ENCODE peak calls at places on chromosomes 6 and 20, in five cellular contexts. Q is A549, F is HepG2, K is GM23248, S is fibroblast of lung. Z is an unnamed sample.

GRCh38 chr20:3461911-3462677 is 8.7 kb upstream of the ATRN start:
- DNase-seq in Q (no peak), F (no peak), K (no peak), S (no peak), Z (no peak)

GRCh38 chr6:54710430-54710829 is 136.1 kb upstream of the FAM83B start:
- DNase-seq in Q (no peak), F (no peak), K (no peak), S (no peak), Z (no peak)

GRCh38 chr6:147530132-147531060 is 21.9 kb downstream of the SAMD5 start:
- DNase-seq in Q (no peak), F (no peak), K (no peak), S (no peak), Z (no peak)

GRCh38 chr20:62967628-62968351 is 15.3 kb downstream of the SLC17A9 start:
- DNase-seq in Q (no peak), F (no peak), K (no peak), S (no peak), Z (no peak)

GRCh38 chr6:89644864-89645263 is 6.3 kb upstream of the LYRM2 start:
- DNase-seq in Q (no peak), F (no peak), K (no peak), S (no peak), Z (no peak)

GRCh38 chr6:163714179-163714578 is 299.7 kb downstream of the QKI start:
- DNase-seq in Q (no peak), F (no peak), K (no peak), S (no peak), Z (no peak)

GRCh38 chr20:4383966-4384365 is 337.7 kb upstream of the PRND start:
- DNase-seq in Q (no peak), F (no peak), K (peak), S (peak), Z (no peak)

GRCh38 chr6:2800552-2801316 is 35.5 kb downstream of the WRNIP1 start:
- DNase-seq in Q (no peak), F (no peak), K (no peak), S (no peak), Z (no peak)

GRCh38 chr6:38040254-38040653 is 220.7 kb downstream of the ZFAND3 start:
- DNase-seq in Q (no peak), F (no peak), K (no peak), S (peak), Z (no peak)

GRCh38 chr6:130600880-130601341 is 226.3 kb upstream of the SMLR1 start:
- DNase-seq in Q (no peak), F (no peak), K (peak), S (peak), Z (no peak)

GRCh38 chr6:34234667-34235604 is 1.7 kb upstream of the HMGA1 start:
- DNase-seq in Q (no peak), F (no peak), K (no peak), S (no peak), Z (peak)

GRCh38 chr6:154499854-154500589 is 10.5 kb downstream of the CNKSR3 start:
- DNase-seq in Q (no peak), F (no peak), K (no peak), S (no peak), Z (no peak)

GRCh38 chr20:34500823-34501222 is 15.4 kb upstream of the DYNLRB1 start:
- DNase-seq in Q (no peak), F (no peak), K (no peak), S (no peak), Z (no peak)

GRCh38 chr6:157198425-157199279 is 124.7 kb downstream of the TMEM242 start:
- DNase-seq in Q (no peak), F (no peak), K (peak), S (peak), Z (no peak)

GRCh38 chr6:30322527-30323501 is 3.9 kb upstream of the TRIM39 start:
- DNase-seq in Q (no peak), F (no peak), K (peak), S (peak), Z (peak)

GRCh38 chr6:166751051-166751595 is 124.1 kb upstream of the RPS6KA2 start:
- DNase-seq in Q (no peak), F (no peak), K (no peak), S (no peak), Z (peak)

GRCh38 chr6:24323632-24324337 is 34.1 kb downstream of the DCDC2 start:
- DNase-seq in Q (no peak), F (peak), K (peak), S (no peak), Z (peak)

GRCh38 chr6:53042112-53042511 is 23.1 kb upstream of the FBXO9 start:
- DNase-seq in Q (peak), F (peak), K (peak), S (peak), Z (no peak)

GRCh38 chr6:53765270-53765669 is 29.5 kb upstream of the LRRC1 start:
- DNase-seq in Q (no peak), F (no peak), K (no peak), S (no peak), Z (no peak)

GRCh38 chr6:90284236-90284744 is 12.4 kb downstream of the BACH2 start:
- DNase-seq in Q (peak), F (no peak), K (peak), S (peak), Z (peak)

GRCh38 chr20:17874271-17875105 is 94.1 kb downstream of the SNX5 start:
- DNase-seq in Q (no peak), F (no peak), K (peak), S (no peak), Z (no peak)

GRCh38 chr6:149318581-149319286 is 1.2 kb downstream of the TAB2 start:
- DNase-seq in Q (no peak), F (peak), K (peak), S (no peak), Z (peak)

GRCh38 chr20:37243937-37244571 is 17.6 kb downstream of the GHRH start:
- DNase-seq in Q (no peak), F (no peak), K (no peak), S (peak), Z (no peak)

GRCh38 chr6:108463789-108464188 is 96.9 kb upstream of the FOXO3 start:
- DNase-seq in Q (no peak), F (no peak), K (no peak), S (no peak), Z (no peak)

GRCh38 chr6:37517411-37517812 is 17.7 kb upstream of the CCDC167 start:
- DNase-seq in Q (no peak), F (no peak), K (peak), S (peak), Z (no peak)

GRCh38 chr6:12580296-12580695 is 136.3 kb upstream of the PHACTR1 start:
- DNase-seq in Q (no peak), F (no peak), K (no peak), S (no peak), Z (no peak)

GRCh38 chr6:12578097-12578496 is 138.5 kb upstream of the PHACTR1 start:
- DNase-seq in Q (no peak), F (no peak), K (peak), S (no peak), Z (no peak)

GRCh38 chr6:12576389-12576788 is 140.2 kb upstream of the PHACTR1 start:
- DNase-seq in Q (no peak), F (no peak), K (peak), S (peak), Z (no peak)

GRCh38 chr6:12577124-12577845 is 139.3 kb upstream of the PHACTR1 start:
- DNase-seq in Q (no peak), F (no peak), K (no peak), S (peak), Z (peak)

GRCh38 chr6:12578751-12579150 is 137.8 kb upstream of the PHACTR1 start:
- DNase-seq in Q (no peak), F (no peak), K (peak), S (no peak), Z (no peak)
- H3K27ac ChIP-seq in Q (peak), F (no peak), K (peak), S (no peak), Z (no peak)

GRCh38 chr6:125205931-125206330 is 52.4 kb downstream of the TPD52L1 start:
- DNase-seq in Q (no peak), F (no peak), K (no peak), S (peak), Z (no peak)
- H3K4me2 ChIP-seq in Q (no peak), F (no peak), K (no peak), S (no peak), Z (no peak)

DNA sequence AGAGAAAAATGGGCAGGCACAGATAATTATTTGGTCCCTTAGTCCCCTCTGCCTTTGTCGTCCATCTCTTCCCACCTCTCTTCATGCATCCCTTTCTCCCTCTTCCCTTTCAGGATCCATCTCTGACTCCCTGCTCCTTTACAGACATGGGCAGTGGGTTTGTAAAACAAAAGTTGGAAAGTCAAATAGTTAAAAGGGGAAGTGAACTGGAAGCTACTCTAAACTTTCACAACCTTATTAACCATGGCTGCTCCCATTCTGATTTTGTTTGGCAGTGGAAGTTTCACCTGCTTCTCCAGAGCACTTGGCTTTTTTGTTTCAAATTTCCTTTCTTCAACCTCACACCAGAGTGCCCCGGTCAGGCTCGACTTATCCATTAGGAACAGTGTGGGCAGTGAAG is 1.2 kb downstream of the HLA-DQA2 start:
- DNase-seq in Q (no peak), F (no peak), K (no peak), S (no peak), Z (no peak)
- H3K4me3 ChIP-seq in Q (no peak), F (no peak), K (no peak), S (no peak), Z (no peak)

DNA sequence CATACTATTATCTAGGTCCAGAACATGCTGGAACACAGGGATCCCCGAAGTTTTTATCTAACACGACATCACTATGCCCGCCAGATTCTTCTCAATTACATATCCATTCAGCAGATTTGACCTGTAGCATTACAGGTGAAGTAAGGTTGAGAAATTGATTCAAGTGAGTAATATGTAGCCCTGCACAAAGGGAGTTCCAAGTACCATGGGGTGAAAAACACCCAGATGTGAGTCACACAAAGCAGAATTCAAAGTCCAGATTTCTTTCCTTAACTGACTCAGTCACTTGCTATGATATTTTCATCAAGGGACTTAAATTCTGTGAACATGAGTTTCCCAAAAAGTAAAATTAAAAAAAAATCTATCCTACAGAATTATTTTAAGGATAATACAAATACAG is 655.4 kb upstream of the PTCHD4 start:
- DNase-seq in Q (no peak), F (peak), K (peak), S (peak), Z (no peak)
- H3K27ac ChIP-seq in Q (peak), F (no peak), K (no peak), S (no peak), Z (no peak)

GRCh38 chr6:119179842-119180241 is 101.4 kb upstream of the FAM184A start:
- DNase-seq in Q (no peak), F (no peak), K (no peak), S (no peak), Z (no peak)
- H3K4me2 ChIP-seq in Q (no peak), F (no peak), K (no peak), S (no peak), Z (no peak)

DNA sequence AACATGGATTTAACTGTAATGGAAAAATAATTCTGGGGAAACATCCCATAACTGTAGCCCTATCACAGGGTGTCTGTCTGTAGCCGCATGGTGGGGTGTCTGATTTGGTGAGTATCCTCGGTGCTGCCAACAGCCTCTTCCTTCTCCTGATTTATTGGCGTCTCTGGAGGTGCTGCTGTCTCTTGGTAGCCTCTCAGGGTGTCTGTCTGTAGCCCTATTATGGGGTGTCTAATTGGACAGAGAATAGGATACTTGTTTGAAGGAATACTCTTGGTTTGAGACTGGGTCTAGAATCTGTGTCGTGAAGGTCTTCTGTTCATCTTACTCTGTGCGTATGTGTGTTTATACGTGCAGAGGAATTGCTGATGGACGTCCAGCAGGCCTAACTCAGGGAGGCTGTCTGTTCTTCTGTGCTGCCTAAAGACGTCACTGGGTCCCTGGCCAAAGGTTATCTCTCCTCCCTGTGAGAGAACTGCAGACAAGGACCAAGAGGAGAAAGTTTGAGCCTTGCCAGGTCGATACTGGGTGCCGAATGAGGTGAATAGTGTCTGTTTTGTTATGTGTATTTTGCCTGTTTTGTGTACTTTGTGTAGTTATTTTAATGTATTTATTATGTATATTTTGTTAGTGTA is 18.9 kb upstream of the AGPAT4 start:
- DNase-seq in Q (no peak), F (no peak), K (no peak), S (no peak), Z (no peak)
- H3K4me3 ChIP-seq in Q (no peak), F (no peak), K (no peak), S (no peak), Z (no peak)

GRCh38 chr6:125153541-125154183 is at the start of gene TPD52L1:
- DNase-seq in Q (peak), F (peak), K (peak), S (peak), Z (peak)
- H3K27ac ChIP-seq in Q (peak), F (no peak), K (no peak), S (no peak), Z (no peak)

GRCh38 chr6:152571863-152572394 is 65.2 kb downstream of the SYNE1 start:
- DNase-seq in Q (no peak), F (no peak), K (peak), S (no peak), Z (no peak)
- H3K4me2 ChIP-seq in Q (no peak), F (no peak), K (no peak), S (no peak), Z (no peak)

Z was measured in neural progenitor cell.